ENCODE peak calls at places on chromosomes 11 and 22, in eight cellular contexts. V is GM10248; H is CD8-positive, alpha-beta T cell; Z is BE2C; C is endothelial cell; W is RWPE1; F is cardiac muscle cell; A is colonic mucosa. J is an unnamed sample.

GRCh38 chr11:128422576-128423370 is 164.6 kb downstream of the ETS1 start:
- DNase-seq in V (no peak), W (no peak), A (no peak), H (peak; percentile 70), C (no peak), F (no peak), Z (peak; percentile 85), J (peak; percentile 25)

GRCh38 chr11:87038235-87038960 is 664 bp downstream of the TMEM135 start:
- DNase-seq in V (peak; percentile 20), Z (no peak), F (no peak), A (no peak), H (no peak), W (no peak), C (no peak), J (no peak)

GRCh38 chr11:107916671-107917241 is 11.5 kb upstream of the RAB39A start:
- DNase-seq in F (peak; percentile 13), C (peak; percentile 56), V (peak; percentile 44), Z (no peak), H (no peak), W (no peak), A (peak; percentile 32), J (peak; percentile 28)

GRCh38 chr11:127056338-127056971 is 55.9 kb upstream of the KIRREL3 start:
- DNase-seq in V (no peak), Z (peak; percentile 21), W (no peak), C (no peak), A (peak; percentile 30), F (no peak), H (no peak), J (no peak)

GRCh38 chr11:30825723-30826122 is 239.6 kb upstream of the MPPED2 start:
- DNase-seq in W (no peak), C (no peak), A (no peak), V (no peak), H (no peak), Z (no peak), F (no peak), J (no peak)

GRCh38 chr11:9273430-9274336 is 8.5 kb upstream of the DENND5A start:
- DNase-seq in W (no peak), Z (no peak), H (no peak), A (no peak), V (no peak), C (no peak), F (peak; percentile 63), J (no peak)

GRCh38 chr22:24043957-24044356 is 32.9 kb downstream of the CABIN1 start:
- DNase-seq in H (no peak), F (no peak), W (no peak), A (no peak), V (no peak), C (no peak), Z (no peak), J (no peak)

GRCh38 chr11:65663634-65664200 is 1.0 kb upstream of the RELA start:
- DNase-seq in F (peak; percentile 73), A (peak; percentile 74), V (peak; percentile 57), W (peak; percentile 46), Z (no peak), H (peak; percentile 39), C (peak; percentile 30), J (peak; percentile 66)

GRCh38 chr11:35412285-35412684 is 7.1 kb downstream of the SLC1A2 start:
- DNase-seq in F (peak; percentile 21), Z (no peak), C (no peak), V (no peak), A (no peak), H (no peak), W (no peak), J (no peak)

GRCh38 chr22:48491451-48491941 is 1336.2 kb downstream of the BRD1 start:
- DNase-seq in Z (no peak), F (no peak), W (no peak), A (no peak), V (no peak), C (no peak), H (no peak), J (no peak)

GRCh38 chr11:64560139-64560771 is 30.8 kb upstream of the SLC22A12 start:
- DNase-seq in A (no peak), F (no peak), H (no peak), W (no peak), C (no peak), V (no peak), Z (no peak), J (peak; percentile 1)

GRCh38 chr11:75293903-75294302 is 53.3 kb downstream of the TPBGL start:
- DNase-seq in C (no peak), H (no peak), A (no peak), Z (no peak), F (no peak), W (peak; percentile 8), V (no peak), J (no peak)

GRCh38 chr11:47886096-47886495 is 37.9 kb upstream of the NUP160 start:
- DNase-seq in H (no peak), C (no peak), F (peak; percentile 87), V (no peak), W (no peak), Z (no peak), A (peak; percentile 26), J (no peak)

GRCh38 chr22:44698531-44699421 is 3.2 kb upstream of the PRR5 start:
- DNase-seq in Z (no peak), V (no peak), C (no peak), W (no peak), F (peak; percentile 93), A (no peak), H (no peak), J (no peak)

GRCh38 chr11:59172345-59173079 is 580 bp downstream of the DTX4 start:
- DNase-seq in H (no peak), C (peak; percentile 41), A (peak; percentile 69), Z (no peak), V (peak; percentile 68), W (no peak), F (peak; percentile 11), J (peak; percentile 52)

GRCh38 chr11:57974132-57974531 is 49.5 kb upstream of the OR9Q1 start:
- DNase-seq in F (no peak), H (no peak), Z (no peak), A (no peak), V (no peak), C (no peak), W (no peak), J (no peak)

GRCh38 chr11:5618807-5619206 is 6.0 kb upstream of the TRIM34 start:
- DNase-seq in F (peak; percentile 44), C (no peak), H (no peak), V (no peak), A (no peak), Z (no peak), W (peak; percentile 53), J (no peak)

GRCh38 chr11:63165710-63166310 is 21.8 kb upstream of the SLC22A24 start:
- DNase-seq in H (no peak), C (no peak), A (no peak), W (peak; percentile 1), Z (no peak), V (no peak), F (no peak), J (no peak)

GRCh38 chr11:62137881-62138629 is 14.2 kb downstream of the INCENP start:
- DNase-seq in H (no peak), Z (no peak), F (no peak), A (no peak), W (no peak), C (no peak), V (no peak), J (no peak)

GRCh38 chr11:42049650-42050049 is 590.2 kb upstream of the LRRC4C start:
- DNase-seq in V (no peak), Z (no peak), F (peak; percentile 5), W (no peak), H (no peak), A (no peak), C (no peak), J (no peak)

GRCh38 chr11:13963169-13963948 is 836 bp downstream of the SPON1 start:
- DNase-seq in F (peak; percentile 35), V (peak; percentile 32), C (no peak), Z (no peak), H (no peak), W (no peak), A (peak; percentile 64), J (peak; percentile 31)
- TF ChIP-seq CTCF in F (no peak), V (no peak), C (no peak), Z (no peak), H (no peak), W (no peak), A (no peak), J (no peak)

DNA sequence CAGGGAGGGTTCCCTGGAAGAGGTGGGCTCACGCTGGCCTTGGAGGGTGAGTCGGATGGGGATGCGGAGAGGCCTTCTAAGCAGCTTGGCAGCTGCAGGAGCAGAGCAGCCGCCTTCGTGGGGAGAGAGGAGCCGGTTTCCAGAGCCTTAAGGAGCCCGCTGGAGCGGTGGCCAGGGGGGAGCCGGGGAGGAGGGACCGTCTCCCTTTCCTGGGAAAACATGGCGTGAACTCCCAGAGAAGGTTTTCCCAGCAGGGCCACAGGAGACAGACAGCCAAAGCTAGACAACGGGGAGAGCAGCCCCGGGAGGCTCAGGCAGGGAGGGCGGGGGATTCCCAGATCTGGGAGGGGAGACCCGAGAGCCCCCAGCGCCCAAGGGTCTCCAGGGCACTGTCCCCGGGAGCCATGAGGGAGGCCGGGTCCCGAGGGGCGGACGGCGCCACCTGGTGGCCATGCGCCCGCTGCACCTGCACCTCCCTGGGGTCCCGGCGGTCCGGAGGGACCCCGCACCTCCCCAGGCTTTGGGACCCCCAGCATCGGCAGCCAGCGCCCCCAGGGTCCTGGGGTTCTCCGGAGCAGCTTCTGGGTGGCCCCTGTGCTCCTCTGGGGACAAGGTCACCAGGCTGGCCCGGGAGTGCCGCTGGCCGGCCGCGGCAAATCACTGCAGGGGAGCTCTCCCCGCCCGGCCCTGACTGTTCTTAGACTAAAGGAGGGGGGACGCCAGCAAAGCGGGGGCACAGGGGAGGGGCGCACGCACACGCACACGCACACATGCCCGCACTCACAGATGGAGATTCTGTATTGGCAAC is 2.4 kb upstream of the SYT8 start:
- DNase-seq in V (peak; percentile 87), C (peak; percentile 74), W (no peak), F (peak; percentile 35), H (peak; percentile 61), A (peak; percentile 68), Z (peak; percentile 69), J (peak; percentile 67)
- TF ChIP-seq CTCF in V (peak; percentile 83), C (peak; percentile 99), W (peak; percentile 92), F (peak; percentile 93), H (peak; percentile 95), A (peak; percentile 98), Z (peak; percentile 65), J (peak; percentile 98)

GRCh38 chr22:27636716-27637503 is 164.6 kb downstream of the MN1 start:
- DNase-seq in H (no peak), V (no peak), W (no peak), C (no peak), Z (no peak), A (no peak), F (no peak), J (no peak)
- TF ChIP-seq CTCF in H (no peak), V (no peak), W (no peak), C (no peak), Z (no peak), A (no peak), F (no peak), J (no peak)

GRCh38 chr11:97938789-97939188 is 1082.0 kb upstream of the CNTN5 start:
- DNase-seq in H (no peak), F (no peak), A (no peak), C (no peak), Z (no peak), W (no peak), V (no peak), J (no peak)

GRCh38 chr11:97943493-97943892 is 1077.3 kb upstream of the CNTN5 start:
- DNase-seq in F (peak; percentile 7), W (no peak), H (no peak), V (no peak), C (no peak), A (no peak), Z (no peak), J (no peak)

GRCh38 chr11:97934572-97935208 is 1086.1 kb upstream of the CNTN5 start:
- DNase-seq in C (no peak), H (no peak), F (no peak), V (no peak), W (no peak), Z (no peak), A (no peak), J (no peak)

GRCh38 chr11:97937501-97937900 is 1083.2 kb upstream of the CNTN5 start:
- DNase-seq in F (peak; percentile 46), C (no peak), V (no peak), Z (no peak), A (no peak), W (no peak), H (no peak), J (no peak)
- TF ChIP-seq CTCF in F (no peak), C (no peak), V (no peak), Z (no peak), A (no peak), W (no peak), H (no peak), J (no peak)

J was measured in transverse colon.